ENCODE peak calls at places on chromosome 13, in four cellular contexts. B is fibroblast of villous mesenchyme, L is tibial nerve, Y is HAP-1. O is an unnamed sample.

GRCh38 chr13:44160549-44161278 is 212.9 kb upstream of the SERP2 start:
- DNase-seq in B (no peak), Y (no peak), L (no peak), O (no peak)

GRCh38 chr13:46679369-46680180 is 117.4 kb downstream of the ESD start:
- DNase-seq in L (no peak), Y (no peak), B (peak), O (no peak)

GRCh38 chr13:38216181-38216580 is 133.5 kb upstream of the UFM1 start:
- DNase-seq in B (no peak), Y (peak), L (no peak), O (no peak)

GRCh38 chr13:112752711-112753541 is 63.1 kb downstream of the ATP11A start:
- DNase-seq in B (no peak), L (no peak), Y (no peak), O (no peak)

GRCh38 chr13:87128006-87128405 is 543.2 kb upstream of the SLITRK5 start:
- DNase-seq in L (no peak), Y (peak), B (peak), O (no peak)

GRCh38 chr13:111093136-111093535 is 22.0 kb upstream of the ARHGEF7 start:
- DNase-seq in B (no peak), Y (no peak), L (no peak), O (no peak)

GRCh38 chr13:53920916-53921315 is 892.3 kb downstream of the OLFM4 start:
- DNase-seq in Y (no peak), B (no peak), L (no peak), O (no peak)

GRCh38 chr13:95100525-95101121 is 200.6 kb downstream of the ABCC4 start:
- DNase-seq in L (no peak), B (no peak), Y (no peak), O (no peak)

GRCh38 chr13:65856464-65856863 is 1373.7 kb downstream of the PCDH9 start:
- DNase-seq in L (no peak), B (peak), Y (no peak), O (no peak)

GRCh38 chr13:52751196-52751595 is 11.6 kb upstream of the CNMD start:
- DNase-seq in Y (no peak), B (no peak), L (no peak), O (no peak)

GRCh38 chr13:112996671-112997091 is 27.7 kb downstream of the MCF2L start:
- DNase-seq in B (no peak), Y (no peak), L (no peak), O (no peak)

GRCh38 chr13:30652746-30653145 is 35.0 kb downstream of the USPL1 start:
- DNase-seq in Y (no peak), B (no peak), L (no peak), O (no peak)

GRCh38 chr13:96994030-96994848 is at the start of gene OXGR1:
- DNase-seq in B (no peak), L (no peak), Y (no peak), O (no peak)

GRCh38 chr13:113651511-113652403 is 6.2 kb downstream of the ATP4B start:
- DNase-seq in B (no peak), L (peak), Y (no peak), O (peak)

GRCh38 chr13:20425819-20426219 is 99.8 kb downstream of the CRYL1 start:
- DNase-seq in Y (peak), L (no peak), B (no peak), O (no peak)

GRCh38 chr13:20359335-20359734 is 127.2 kb upstream of the GJB6 start:
- DNase-seq in Y (no peak), L (no peak), B (peak), O (no peak)

GRCh38 chr13:27790523-27790922 is 1.8 kb upstream of the GSX1 start:
- DNase-seq in B (no peak), Y (no peak), L (no peak), O (no peak)

GRCh38 chr13:85093808-85094207 is 705.4 kb downstream of the SLITRK6 start:
- DNase-seq in Y (no peak), L (peak), B (no peak), O (no peak)

GRCh38 chr13:62721893-62722292 is 1306.2 kb upstream of the PCDH20 start:
- DNase-seq in B (no peak), Y (no peak), L (no peak), O (no peak)

GRCh38 chr13:27792393-27793218 is at the start of gene GSX1:
- DNase-seq in Y (peak), L (peak), B (peak), O (no peak)

GRCh38 chr13:98399756-98400155 is 177.2 kb downstream of the STK24 start:
- DNase-seq in B (no peak), L (no peak), Y (no peak), O (no peak)

GRCh38 chr13:67275351-67275989 is 45.3 kb upstream of the PCDH9 start:
- DNase-seq in B (no peak), L (no peak), Y (no peak), O (no peak)

GRCh38 chr13:114047358-114047881 is 73.5 kb upstream of the C13orf46 start:
- DNase-seq in B (peak), Y (no peak), L (no peak), O (no peak)

GRCh38 chr13:99018418-99019180 is 40.7 kb upstream of the DOCK9 start:
- DNase-seq in L (no peak), B (peak), Y (no peak), O (no peak)

GRCh38 chr13:51959773-51960172 is 51.5 kb downstream of the ATP7B start:
- DNase-seq in B (no peak), Y (no peak), L (no peak), O (no peak)

GRCh38 chr13:58953638-58954037 is 1210.1 kb downstream of the DIAPH3 start:
- DNase-seq in Y (no peak), B (no peak), L (no peak), O (no peak)

GRCh38 chr13:38348890-38349289 is 761 bp upstream of the UFM1 start:
- DNase-seq in B (peak), L (no peak), Y (peak), O (no peak)

GRCh38 chr13:99314640-99315176 is 7.5 kb upstream of the GPR183 start:
- DNase-seq in Y (no peak), L (no peak), B (peak), O (no peak)

GRCh38 chr13:47289578-47289977 is 392.7 kb upstream of the HTR2A start:
- DNase-seq in L (no peak), B (no peak), Y (no peak), O (no peak)

GRCh38 chr13:25945596-25945995 is 106.2 kb downstream of the SHISA2 start:
- DNase-seq in Y (no peak), L (no peak), B (no peak), O (no peak)

DNA sequence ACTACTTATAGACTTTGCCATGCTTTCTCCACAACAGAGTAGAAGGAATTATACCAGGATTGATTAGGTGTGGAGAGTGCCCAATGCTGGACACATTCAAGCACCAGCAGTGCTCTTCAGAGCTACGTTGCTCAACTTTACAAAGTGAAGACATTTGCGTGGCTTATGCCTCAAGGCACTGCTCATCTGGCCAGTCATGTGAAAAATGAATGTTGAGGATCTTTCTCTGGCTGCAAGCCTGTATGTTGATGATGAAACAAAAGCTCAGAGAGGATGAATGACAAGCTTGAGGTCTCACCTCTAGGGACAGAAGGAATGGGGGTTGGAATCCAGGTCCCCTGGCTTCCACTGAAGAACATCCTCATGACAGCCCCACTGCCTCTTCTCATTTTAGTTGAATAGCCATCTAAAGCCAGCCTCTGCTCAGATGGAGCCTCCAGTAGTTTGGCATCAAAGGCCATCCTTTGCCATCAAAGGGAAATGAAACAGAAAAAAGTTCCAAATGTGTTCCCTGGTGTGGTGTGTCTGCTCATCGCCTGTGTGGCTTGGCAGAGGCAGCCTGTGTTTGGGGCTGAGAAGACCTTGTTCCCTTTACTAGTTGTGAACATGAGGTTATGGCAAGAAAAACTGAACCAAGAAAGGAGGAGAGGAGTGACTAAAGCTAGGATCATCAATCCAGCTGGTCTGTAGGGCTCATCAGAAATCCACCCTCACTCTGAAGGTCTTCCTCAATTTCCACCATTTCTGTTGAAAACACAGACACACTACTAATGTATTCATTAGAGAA is 114.0 kb upstream of the KL start:
- DNase-seq in Y (no peak), L (no peak), B (peak), O (no peak)
- H3K4me3 ChIP-seq in Y (no peak), L (no peak), B (no peak), O (peak)

GRCh38 chr13:29503041-29503837 is 92.2 kb downstream of the SLC7A1 start:
- DNase-seq in B (no peak), L (no peak), Y (no peak), O (no peak)
- H3K4me3 ChIP-seq in B (peak), L (no peak), Y (no peak), O (peak)

DNA sequence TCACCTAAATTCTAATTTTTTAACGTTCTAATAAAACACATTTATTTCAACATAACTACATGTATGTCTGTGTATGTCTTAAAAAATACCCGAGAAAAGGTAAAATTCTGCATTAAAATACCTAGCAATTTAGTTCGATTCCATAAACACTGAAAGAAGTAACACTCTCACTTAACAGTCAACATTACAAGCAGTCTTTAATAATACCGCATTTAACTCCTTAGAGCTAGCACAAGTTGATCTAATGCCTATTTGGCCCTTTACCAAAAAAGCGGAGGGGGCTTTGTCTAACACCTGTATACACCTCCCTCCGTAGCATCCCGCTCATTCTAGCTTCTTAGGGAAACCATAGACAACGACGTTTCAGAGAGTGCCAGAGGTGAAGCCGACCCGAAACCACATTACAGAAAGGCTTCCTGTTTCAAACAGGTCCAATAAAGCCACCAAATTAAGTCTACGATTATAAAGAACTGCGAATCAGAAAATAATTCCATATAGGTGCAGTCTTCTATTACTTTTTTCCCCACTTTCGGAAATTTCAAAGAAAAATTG is 1.2 kb downstream of the SPART start:
- DNase-seq in Y (peak), B (no peak), L (no peak), O (no peak)
- H3K4me3 ChIP-seq in Y (peak), B (peak), L (peak), O (peak)

GRCh38 chr13:90154311-90154960 is 1193.1 kb upstream of the MIR17HG start:
- DNase-seq in L (no peak), Y (no peak), B (no peak), O (no peak)

DNA sequence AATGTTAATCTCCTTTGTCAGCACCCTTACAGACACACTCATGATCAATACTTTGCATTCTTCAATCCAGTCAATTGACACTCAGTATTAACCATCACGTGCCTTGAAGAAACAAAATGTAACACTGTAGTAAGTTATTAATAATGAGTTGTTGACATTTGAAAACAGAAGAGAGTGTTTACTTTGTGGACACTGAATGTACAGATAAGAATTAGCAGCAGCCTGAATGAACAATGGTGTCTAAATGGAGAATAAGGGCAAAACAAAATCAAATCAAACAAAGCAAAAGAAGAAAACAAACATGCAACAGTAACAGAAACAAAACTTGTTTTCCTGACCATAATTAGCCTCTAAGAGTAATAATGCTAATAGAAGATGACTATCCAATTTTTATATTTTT is 1191.1 kb upstream of the MIR17HG start:
- DNase-seq in B (no peak), Y (no peak), L (no peak), O (no peak)
- H3K4me3 ChIP-seq in B (no peak), Y (no peak), L (no peak), O (no peak)